ENCODE peak calls at places on chromosomes 4 and X, in nine cellular contexts. One of them, this sample, is unnamed.

GRCh38 chrX:70043685-70044084 is 6.1 kb downstream of the AWAT2 start:
- DNase-seq in endodermal cell: no peak
- DNase-seq in left ventricle myocardium inferior: no peak
- DNase-seq in tibial nerve: no peak
- DNase-seq in iPS DF 6.9: no peak
- DNase-seq in prostate gland: no peak
- DNase-seq in brain microvascular endothelial cell: no peak
- DNase-seq in heart left ventricle: no peak
- DNase-seq in breast epithelium: no peak
- DNase-seq in this sample: no peak

GRCh38 chr4:141637565-141637964 is 1.2 kb downstream of the IL15 start:
- DNase-seq in endodermal cell: no peak
- DNase-seq in left ventricle myocardium inferior: no peak
- DNase-seq in tibial nerve: no peak
- DNase-seq in iPS DF 6.9: no peak
- DNase-seq in prostate gland: no peak
- DNase-seq in brain microvascular endothelial cell: no peak
- DNase-seq in heart left ventricle: no peak
- DNase-seq in breast epithelium: no peak
- DNase-seq in this sample: no peak

GRCh38 chrX:38831949-38832348 is 30.7 kb downstream of the MID1IP1 start:
- DNase-seq in endodermal cell: no peak
- DNase-seq in left ventricle myocardium inferior: no peak
- DNase-seq in tibial nerve: no peak
- DNase-seq in iPS DF 6.9: no peak
- DNase-seq in prostate gland: no peak
- DNase-seq in brain microvascular endothelial cell: no peak
- DNase-seq in heart left ventricle: no peak
- DNase-seq in breast epithelium: no peak
- DNase-seq in this sample: no peak

GRCh38 chr4:120769227-120769626 is 153.3 kb downstream of the PRDM5 start:
- DNase-seq in endodermal cell: no peak
- DNase-seq in left ventricle myocardium inferior: no peak
- DNase-seq in tibial nerve: no peak
- DNase-seq in iPS DF 6.9: no peak
- DNase-seq in prostate gland: no peak
- DNase-seq in brain microvascular endothelial cell: peak; percentile 92
- DNase-seq in heart left ventricle: no peak
- DNase-seq in breast epithelium: no peak
- DNase-seq in this sample: peak; percentile 19

GRCh38 chrX:7574325-7574724 is 268.6 kb upstream of the VCX start:
- DNase-seq in endodermal cell: peak; percentile 62
- DNase-seq in left ventricle myocardium inferior: no peak
- DNase-seq in tibial nerve: no peak
- DNase-seq in iPS DF 6.9: no peak
- DNase-seq in prostate gland: no peak
- DNase-seq in brain microvascular endothelial cell: peak; percentile 40
- DNase-seq in heart left ventricle: no peak
- DNase-seq in breast epithelium: no peak
- DNase-seq in this sample: peak; percentile 36

GRCh38 chr4:139913398-139913990 is 240.5 kb downstream of the MAML3 start:
- DNase-seq in endodermal cell: no peak
- DNase-seq in left ventricle myocardium inferior: no peak
- DNase-seq in tibial nerve: no peak
- DNase-seq in iPS DF 6.9: no peak
- DNase-seq in prostate gland: no peak
- DNase-seq in brain microvascular endothelial cell: no peak
- DNase-seq in heart left ventricle: no peak
- DNase-seq in breast epithelium: no peak
- DNase-seq in this sample: no peak

GRCh38 chrX:50617183-50617582 is 146.6 kb upstream of the DGKK start:
- DNase-seq in endodermal cell: no peak
- DNase-seq in left ventricle myocardium inferior: no peak
- DNase-seq in tibial nerve: no peak
- DNase-seq in iPS DF 6.9: no peak
- DNase-seq in prostate gland: no peak
- DNase-seq in brain microvascular endothelial cell: no peak
- DNase-seq in heart left ventricle: no peak
- DNase-seq in breast epithelium: no peak
- DNase-seq in this sample: no peak

GRCh38 chr4:47031011-47031678 is at the start of gene GABRB1:
- DNase-seq in endodermal cell: peak; percentile 91
- DNase-seq in left ventricle myocardium inferior: peak; percentile 48
- DNase-seq in tibial nerve: no peak
- DNase-seq in iPS DF 6.9: no peak
- DNase-seq in prostate gland: no peak
- DNase-seq in brain microvascular endothelial cell: peak; percentile 70
- DNase-seq in heart left ventricle: peak; percentile 74
- DNase-seq in breast epithelium: no peak
- DNase-seq in this sample: peak; percentile 69

GRCh38 chrX:33840176-33840575 is 291.9 kb downstream of the FAM47A start:
- DNase-seq in endodermal cell: no peak
- DNase-seq in left ventricle myocardium inferior: no peak
- DNase-seq in tibial nerve: peak; percentile 4
- DNase-seq in iPS DF 6.9: no peak
- DNase-seq in prostate gland: no peak
- DNase-seq in brain microvascular endothelial cell: no peak
- DNase-seq in heart left ventricle: no peak
- DNase-seq in breast epithelium: no peak
- DNase-seq in this sample: no peak

GRCh38 chrX:13219990-13220764 is 99.7 kb downstream of the ATXN3L start:
- DNase-seq in endodermal cell: no peak
- DNase-seq in left ventricle myocardium inferior: no peak
- DNase-seq in tibial nerve: no peak
- DNase-seq in iPS DF 6.9: no peak
- DNase-seq in prostate gland: no peak
- DNase-seq in brain microvascular endothelial cell: peak; percentile 25
- DNase-seq in heart left ventricle: no peak
- DNase-seq in breast epithelium: no peak
- DNase-seq in this sample: no peak

GRCh38 chr4:109296545-109296944 is 5.9 kb downstream of the COL25A1 start:
- DNase-seq in endodermal cell: no peak
- DNase-seq in left ventricle myocardium inferior: no peak
- DNase-seq in tibial nerve: no peak
- DNase-seq in iPS DF 6.9: no peak
- DNase-seq in prostate gland: no peak
- DNase-seq in brain microvascular endothelial cell: no peak
- DNase-seq in heart left ventricle: no peak
- DNase-seq in breast epithelium: no peak
- DNase-seq in this sample: no peak

GRCh38 chrX:19017271-19017670 is 33.4 kb upstream of the PHKA2 start:
- DNase-seq in endodermal cell: peak; percentile 70
- DNase-seq in left ventricle myocardium inferior: no peak
- DNase-seq in tibial nerve: no peak
- DNase-seq in iPS DF 6.9: no peak
- DNase-seq in prostate gland: no peak
- DNase-seq in brain microvascular endothelial cell: no peak
- DNase-seq in heart left ventricle: no peak
- DNase-seq in breast epithelium: no peak
- DNase-seq in this sample: peak; percentile 56

GRCh38 chr4:19831644-19832285 is 419.9 kb upstream of the SLIT2 start:
- DNase-seq in endodermal cell: no peak
- DNase-seq in left ventricle myocardium inferior: no peak
- DNase-seq in tibial nerve: no peak
- DNase-seq in iPS DF 6.9: no peak
- DNase-seq in prostate gland: no peak
- DNase-seq in brain microvascular endothelial cell: no peak
- DNase-seq in heart left ventricle: no peak
- DNase-seq in breast epithelium: no peak
- DNase-seq in this sample: no peak

GRCh38 chrX:85851418-85851817 is 195.9 kb downstream of the CHM start:
- DNase-seq in endodermal cell: peak; percentile 70
- DNase-seq in left ventricle myocardium inferior: no peak
- DNase-seq in tibial nerve: no peak
- DNase-seq in iPS DF 6.9: no peak
- DNase-seq in prostate gland: peak; percentile 4
- DNase-seq in brain microvascular endothelial cell: no peak
- DNase-seq in heart left ventricle: no peak
- DNase-seq in breast epithelium: no peak
- DNase-seq in this sample: peak; percentile 37

GRCh38 chr4:113978561-113979156 is 788 bp downstream of the ARSJ start:
- DNase-seq in endodermal cell: peak; percentile 75
- DNase-seq in left ventricle myocardium inferior: no peak
- DNase-seq in tibial nerve: no peak
- DNase-seq in iPS DF 6.9: no peak
- DNase-seq in prostate gland: peak; percentile 43
- DNase-seq in brain microvascular endothelial cell: no peak
- DNase-seq in heart left ventricle: no peak
- DNase-seq in breast epithelium: no peak
- DNase-seq in this sample: peak; percentile 55
- H3K27ac ChIP-seq in endodermal cell: no peak overlapping the region
- H3K27ac ChIP-seq in left ventricle myocardium inferior: peak overlapping the region; percentile 73
- H3K27ac ChIP-seq in tibial nerve: peak overlapping the region; percentile 73
- H3K27ac ChIP-seq in iPS DF 6.9: no peak overlapping the region
- H3K27ac ChIP-seq in prostate gland: peak overlapping the region; percentile 91
- H3K27ac ChIP-seq in brain microvascular endothelial cell: peak overlapping the region; percentile 74
- H3K27ac ChIP-seq in heart left ventricle: peak overlapping the region; percentile 81
- H3K27ac ChIP-seq in breast epithelium: peak overlapping the region; percentile 87
- H3K27ac ChIP-seq in this sample: no peak overlapping the region

GRCh38 chr4:100986360-100986868 is 360.9 kb downstream of the PPP3CA start:
- DNase-seq in endodermal cell: peak; percentile 90
- DNase-seq in left ventricle myocardium inferior: no peak
- DNase-seq in tibial nerve: no peak
- DNase-seq in iPS DF 6.9: peak; percentile 16
- DNase-seq in prostate gland: no peak
- DNase-seq in brain microvascular endothelial cell: peak; percentile 7
- DNase-seq in heart left ventricle: no peak
- DNase-seq in breast epithelium: no peak
- DNase-seq in this sample: peak; percentile 82

GRCh38 chr4:100985576-100985975 is 361.8 kb downstream of the PPP3CA start:
- DNase-seq in endodermal cell: no peak
- DNase-seq in left ventricle myocardium inferior: no peak
- DNase-seq in tibial nerve: no peak
- DNase-seq in iPS DF 6.9: no peak
- DNase-seq in prostate gland: no peak
- DNase-seq in brain microvascular endothelial cell: no peak
- DNase-seq in heart left ventricle: no peak
- DNase-seq in breast epithelium: no peak
- DNase-seq in this sample: no peak

GRCh38 chr4:100982345-100982744 is 365.0 kb downstream of the PPP3CA start:
- DNase-seq in endodermal cell: no peak
- DNase-seq in left ventricle myocardium inferior: no peak
- DNase-seq in tibial nerve: no peak
- DNase-seq in iPS DF 6.9: no peak
- DNase-seq in prostate gland: no peak
- DNase-seq in brain microvascular endothelial cell: peak; percentile 11
- DNase-seq in heart left ventricle: peak; percentile 24
- DNase-seq in breast epithelium: no peak
- DNase-seq in this sample: peak; percentile 61

GRCh38 chr4:100983426-100983825 is 363.9 kb downstream of the PPP3CA start:
- DNase-seq in endodermal cell: no peak
- DNase-seq in left ventricle myocardium inferior: no peak
- DNase-seq in tibial nerve: no peak
- DNase-seq in iPS DF 6.9: no peak
- DNase-seq in prostate gland: no peak
- DNase-seq in brain microvascular endothelial cell: no peak
- DNase-seq in heart left ventricle: no peak
- DNase-seq in breast epithelium: no peak
- DNase-seq in this sample: no peak

DNA sequence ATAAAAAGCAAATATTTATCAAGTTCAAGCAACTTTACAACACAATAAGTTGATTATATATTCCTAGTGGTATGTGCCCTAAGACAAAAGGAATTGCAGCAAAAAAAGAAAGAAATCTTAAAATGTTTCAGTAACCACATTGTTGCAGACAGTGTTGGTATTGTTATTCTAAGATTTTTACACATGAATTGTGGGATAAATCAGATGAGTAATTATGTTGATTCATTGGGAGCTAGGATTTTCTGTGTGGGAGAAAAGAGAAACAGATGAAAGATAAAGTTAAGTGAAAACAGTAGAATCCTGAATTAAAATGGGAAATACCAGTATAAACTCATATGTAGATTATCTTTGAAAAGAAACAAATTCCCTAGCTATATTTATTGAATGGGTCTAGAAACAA is 362.4 kb downstream of the PPP3CA start:
- DNase-seq in endodermal cell: no peak
- DNase-seq in left ventricle myocardium inferior: no peak
- DNase-seq in tibial nerve: no peak
- DNase-seq in iPS DF 6.9: no peak
- DNase-seq in prostate gland: no peak
- DNase-seq in brain microvascular endothelial cell: no peak
- DNase-seq in heart left ventricle: no peak
- DNase-seq in breast epithelium: no peak
- DNase-seq in this sample: no peak
- H3K27ac ChIP-seq in endodermal cell: no peak overlapping the region
- H3K27ac ChIP-seq in left ventricle myocardium inferior: no peak overlapping the region
- H3K27ac ChIP-seq in tibial nerve: no peak overlapping the region
- H3K27ac ChIP-seq in iPS DF 6.9: no peak overlapping the region
- H3K27ac ChIP-seq in prostate gland: no peak overlapping the region
- H3K27ac ChIP-seq in brain microvascular endothelial cell: peak overlapping the region; percentile 87
- H3K27ac ChIP-seq in heart left ventricle: no peak overlapping the region
- H3K27ac ChIP-seq in breast epithelium: no peak overlapping the region
- H3K27ac ChIP-seq in this sample: no peak overlapping the region

DNA sequence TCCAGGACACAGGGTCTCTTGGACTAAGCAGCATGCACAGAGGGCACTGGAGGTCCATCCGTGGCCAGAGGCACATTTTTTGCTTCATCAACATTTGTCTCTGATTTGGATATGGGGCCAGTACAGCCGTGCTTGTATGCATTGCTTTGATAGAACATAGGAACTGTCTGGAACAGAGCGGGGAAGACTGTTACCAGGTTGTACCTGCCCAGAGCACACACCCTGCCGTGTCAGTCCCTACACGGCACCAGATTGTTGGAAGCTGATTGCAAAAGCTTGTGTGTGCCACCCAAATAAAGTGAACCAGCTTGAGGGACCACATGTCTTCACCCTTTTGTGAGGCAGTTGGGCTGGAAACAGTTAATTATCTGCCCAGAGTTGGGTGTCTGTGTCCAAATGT is 21.0 kb downstream of the KLF3 start:
- DNase-seq in endodermal cell: no peak
- DNase-seq in left ventricle myocardium inferior: no peak
- DNase-seq in tibial nerve: no peak
- DNase-seq in iPS DF 6.9: no peak
- DNase-seq in prostate gland: no peak
- DNase-seq in brain microvascular endothelial cell: no peak
- DNase-seq in heart left ventricle: no peak
- DNase-seq in breast epithelium: no peak
- DNase-seq in this sample: no peak
- H3K27ac ChIP-seq in endodermal cell: no peak overlapping the region
- H3K27ac ChIP-seq in left ventricle myocardium inferior: peak overlapping the region; percentile 44
- H3K27ac ChIP-seq in tibial nerve: peak overlapping the region; percentile 44
- H3K27ac ChIP-seq in iPS DF 6.9: no peak overlapping the region
- H3K27ac ChIP-seq in prostate gland: peak overlapping the region; percentile 16
- H3K27ac ChIP-seq in brain microvascular endothelial cell: no peak overlapping the region
- H3K27ac ChIP-seq in heart left ventricle: no peak overlapping the region
- H3K27ac ChIP-seq in breast epithelium: peak overlapping the region; percentile 13
- H3K27ac ChIP-seq in this sample: no peak overlapping the region

DNA sequence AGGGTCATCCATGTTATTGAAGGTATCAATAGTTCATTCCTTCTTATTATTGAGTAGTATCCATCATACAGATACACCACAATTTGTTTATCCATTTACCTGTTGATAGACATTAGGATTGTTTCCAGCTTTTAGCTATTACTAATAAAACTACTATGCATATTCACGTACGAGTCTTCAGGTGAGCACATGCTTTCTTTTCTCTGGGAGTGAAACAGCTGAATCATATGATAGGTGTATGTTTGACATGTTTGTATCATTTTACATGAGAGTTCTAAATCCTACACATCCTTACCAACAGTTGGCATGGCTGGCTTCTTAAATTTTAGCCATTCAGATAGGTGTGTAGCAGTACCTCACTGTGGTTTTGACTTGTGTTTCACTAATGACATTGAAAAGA is 556.6 kb upstream of the DIPK2B start:
- DNase-seq in endodermal cell: no peak
- DNase-seq in left ventricle myocardium inferior: no peak
- DNase-seq in tibial nerve: no peak
- DNase-seq in iPS DF 6.9: no peak
- DNase-seq in prostate gland: no peak
- DNase-seq in brain microvascular endothelial cell: no peak
- DNase-seq in heart left ventricle: no peak
- DNase-seq in breast epithelium: no peak
- DNase-seq in this sample: no peak
- H3K27ac ChIP-seq in endodermal cell: no peak overlapping the region
- H3K27ac ChIP-seq in left ventricle myocardium inferior: no peak overlapping the region
- H3K27ac ChIP-seq in tibial nerve: no peak overlapping the region
- H3K27ac ChIP-seq in iPS DF 6.9: no peak overlapping the region
- H3K27ac ChIP-seq in prostate gland: no peak overlapping the region
- H3K27ac ChIP-seq in brain microvascular endothelial cell: no peak overlapping the region
- H3K27ac ChIP-seq in heart left ventricle: no peak overlapping the region
- H3K27ac ChIP-seq in breast epithelium: no peak overlapping the region
- H3K27ac ChIP-seq in this sample: no peak overlapping the region